ENCODE peak calls at places on chromosomes 12 and 14, in five cellular contexts. L is breast epithelium, I is foreskin fibroblast, B is BJ, S is cardiac muscle cell. C is an unnamed sample.

GRCh38 chr12:107807471-107808150 is 33.1 kb downstream of the ASCL4 start:
- DNase-seq in B (no peak), L (no peak), S (no peak), I (no peak), C (no peak)

GRCh38 chr14:26935733-26936132 is 337.9 kb upstream of the NOVA1 start:
- DNase-seq in L (no peak), B (no peak), S (peak), I (no peak), C (no peak)

GRCh38 chr12:553216-554000 is 93.7 kb downstream of the B4GALNT3 start:
- DNase-seq in I (peak), S (no peak), B (no peak), L (no peak), C (peak)

GRCh38 chr14:21039059-21039422 is 3.1 kb upstream of the RNASE7 start:
- DNase-seq in B (no peak), I (no peak), S (peak), L (peak), C (no peak)

GRCh38 chr12:76356094-76356493 is 7.9 kb upstream of the BBS10 start:
- DNase-seq in L (no peak), S (no peak), I (no peak), B (no peak), C (no peak)

GRCh38 chr14:44803239-44803905 is 158.4 kb downstream of the KLHL28 start:
- DNase-seq in I (peak), L (no peak), S (peak), B (peak), C (no peak)

GRCh38 chr14:58607131-58607531 is 30.6 kb upstream of the DACT1 start:
- DNase-seq in S (no peak), B (no peak), I (no peak), L (no peak), C (no peak)

GRCh38 chr12:47979166-47979565 is 15.8 kb downstream of the TMEM106C start:
- DNase-seq in L (no peak), B (no peak), I (no peak), S (no peak), C (no peak)

GRCh38 chr12:122875590-122876220 is 20.2 kb downstream of the VPS37B start:
- DNase-seq in S (no peak), I (no peak), L (no peak), B (no peak), C (peak)

GRCh38 chr14:21096889-21097615 is 1.4 kb downstream of the ZNF219 start:
- DNase-seq in B (no peak), S (no peak), I (no peak), L (no peak), C (no peak)

GRCh38 chr14:104268725-104269436 is 130.5 kb downstream of the KIF26A start:
- DNase-seq in L (peak), S (no peak), B (no peak), I (no peak), C (no peak)

GRCh38 chr14:74302160-74302628 is 540 bp downstream of the ABCD4 start:
- DNase-seq in S (peak), B (no peak), I (peak), L (no peak), C (peak)

GRCh38 chr12:10661338-10661737 is 12.5 kb downstream of the STYK1 start:
- DNase-seq in B (peak), L (no peak), S (no peak), I (peak), C (no peak)

GRCh38 chr14:88473791-88474190 is 81.0 kb downstream of the PTPN21 start:
- DNase-seq in B (no peak), S (peak), I (no peak), L (no peak), C (no peak)

GRCh38 chr14:74905595-74906142 is 17.4 kb downstream of the RPS6KL1 start:
- DNase-seq in B (no peak), I (no peak), L (peak), S (peak), C (peak)

GRCh38 chr12:49503674-49504180 is 35.1 kb upstream of the KCNH3 start:
- DNase-seq in B (no peak), L (no peak), I (peak), S (no peak), C (no peak)

GRCh38 chr14:30440986-30441385 is 118.0 kb upstream of the G2E3 start:
- DNase-seq in L (no peak), B (no peak), S (no peak), I (peak), C (no peak)

GRCh38 chr12:70919597-70920035 is 922 bp downstream of the PTPRR start:
- DNase-seq in L (no peak), B (no peak), S (peak), I (no peak), C (no peak)

GRCh38 chr12:22474970-22475720 is 69.2 kb downstream of the C2CD5 start:
- DNase-seq in L (no peak), B (no peak), S (no peak), I (no peak), C (no peak)
- TF ChIP-seq CTCF in L (no peak), B (no peak), S (no peak), I (no peak), C (no peak)

GRCh38 chr12:20950248-20950647 is 139.7 kb downstream of the SLCO1B3 start:
- DNase-seq in L (no peak), S (peak), B (no peak), I (no peak), C (no peak)
- TF ChIP-seq CTCF in L (no peak), S (peak), B (no peak), I (no peak), C (peak)

DNA sequence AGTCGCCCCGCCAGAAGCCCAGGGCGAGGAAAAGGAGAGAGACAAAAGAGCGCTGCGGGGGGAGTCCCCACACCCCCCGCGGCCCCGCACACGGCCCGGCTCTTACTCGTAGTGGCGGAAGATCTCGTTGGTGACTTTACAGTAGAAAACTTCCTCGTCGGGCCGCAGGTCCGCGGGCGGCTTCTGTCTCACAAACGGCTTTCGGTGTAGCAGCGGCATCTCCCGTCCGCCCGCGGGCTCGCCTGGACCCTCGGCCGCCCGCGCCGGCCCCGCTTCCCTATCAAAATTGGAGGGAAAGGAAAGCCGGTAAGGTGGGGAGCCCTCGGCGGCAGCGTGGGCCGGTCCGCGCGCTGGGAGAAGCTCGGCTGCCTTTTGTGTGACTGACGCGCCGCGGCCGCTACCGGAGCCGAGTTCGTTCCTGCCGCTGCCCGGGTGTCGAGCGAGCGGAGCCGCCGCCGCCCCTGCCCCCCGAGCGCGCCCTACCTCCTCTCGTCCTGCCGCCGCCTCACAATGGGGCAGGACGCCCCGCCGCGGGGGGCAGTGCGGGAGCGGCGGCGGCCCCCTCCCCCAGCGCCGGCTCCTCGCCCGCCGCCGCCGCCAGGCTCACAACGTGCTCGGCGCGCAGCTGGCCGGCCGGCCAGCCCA is 652 bp downstream of the BAZ1A start:
- DNase-seq in S (peak), B (no peak), I (peak), L (peak), C (peak)
- TF ChIP-seq CTCF in S (peak), B (peak), I (no peak), L (no peak), C (no peak)

GRCh38 chr14:60324837-60325236 is 75.8 kb downstream of the PPM1A start:
- DNase-seq in I (no peak), L (no peak), B (no peak), S (no peak), C (no peak)

GRCh38 chr14:60326274-60326673 is 77.3 kb downstream of the PPM1A start:
- DNase-seq in L (no peak), S (no peak), B (no peak), I (no peak), C (no peak)

GRCh38 chr14:60328588-60328987 is 79.6 kb downstream of the PPM1A start:
- DNase-seq in S (peak), B (no peak), I (no peak), L (no peak), C (no peak)

GRCh38 chr14:60331201-60332045 is 82.4 kb downstream of the PPM1A start:
- DNase-seq in L (peak), I (peak), S (peak), B (no peak), C (peak)

GRCh38 chr14:60327447-60328331 is 78.7 kb downstream of the PPM1A start:
- DNase-seq in S (peak), B (no peak), L (no peak), I (no peak), C (peak)
- TF ChIP-seq CTCF in S (peak), B (no peak), L (no peak), I (no peak), C (no peak)

DNA sequence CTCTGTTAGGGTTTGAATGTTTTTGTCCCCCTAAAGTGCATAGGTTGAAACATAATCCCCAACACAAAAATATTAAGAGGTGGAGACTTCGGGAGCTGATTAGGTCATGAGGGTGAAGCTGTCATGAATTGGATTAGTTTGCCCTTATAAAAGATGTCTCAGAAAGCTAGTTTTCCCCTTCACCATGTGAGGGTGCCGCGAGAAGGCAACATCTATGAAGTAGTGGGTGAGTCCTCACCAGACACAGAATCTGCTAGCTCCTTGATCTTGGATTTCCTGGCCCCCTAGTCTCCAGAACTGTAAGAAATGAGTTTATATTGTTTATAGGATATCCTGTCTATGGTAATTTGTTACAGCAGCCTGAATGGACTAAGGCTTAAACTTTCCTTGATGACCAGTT is 301.5 kb upstream of the ATP2B1 start:
- DNase-seq in S (no peak), B (no peak), L (no peak), I (no peak), C (peak)
- TF ChIP-seq CTCF in S (no peak), B (peak), L (no peak), I (no peak), C (no peak)

DNA sequence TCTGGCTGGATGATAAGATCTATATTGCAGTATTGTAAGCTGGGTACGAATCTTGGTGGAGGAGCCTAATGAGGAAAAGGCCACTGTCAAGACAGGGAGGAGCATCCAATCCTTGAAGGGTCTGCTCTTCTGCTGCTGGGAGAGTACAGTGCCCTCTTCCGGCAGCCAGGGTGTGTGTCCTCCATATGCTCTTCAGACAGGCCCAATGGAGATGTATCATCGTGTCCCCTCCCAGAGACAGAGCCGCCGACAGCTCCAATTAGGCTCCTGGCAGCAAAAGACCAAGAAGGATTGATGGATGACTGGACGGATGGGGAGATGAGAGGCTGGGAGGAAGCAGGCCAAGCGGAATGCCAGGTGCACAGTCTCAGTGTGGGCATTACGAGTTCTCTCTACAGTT is 51.6 kb upstream of the PIWIL1 start:
- DNase-seq in B (no peak), L (no peak), I (no peak), S (no peak), C (no peak)
- TF ChIP-seq CTCF in B (no peak), L (no peak), I (no peak), S (no peak), C (no peak)

C was measured in activated CD8-positive, alpha-beta T cell treated with anti-CD3 and anti-CD28 coated beads for 36 hours.